ENCODE peak calls at places on chromosomes 2 and 18, in six cellular contexts. U, O, I, G, A and X are unnamed samples.

GRCh38 chr2:107936427-107937359 is 49.6 kb upstream of the SLC5A7 start:
- DNase-seq in A (no peak), O (no peak), G (peak), I (peak), U (peak), X (no peak)

GRCh38 chr2:191641609-191642008 is 36.3 kb upstream of the NABP1 start:
- DNase-seq in O (no peak), G (no peak), A (no peak), I (no peak), U (no peak), X (no peak)

GRCh38 chr2:239181601-239182471 is 219.0 kb downstream of the HDAC4 start:
- DNase-seq in A (no peak), G (peak), I (no peak), U (no peak), O (no peak), X (no peak)

GRCh38 chr2:129849559-129850160 is 129.8 kb upstream of the RAB6C start:
- DNase-seq in O (no peak), G (peak), A (peak), U (peak), I (peak), X (peak)

GRCh38 chr2:95308426-95308990 is 11.4 kb downstream of the KCNIP3 start:
- DNase-seq in U (no peak), I (no peak), A (no peak), G (no peak), O (no peak), X (no peak)

GRCh38 chr18:8619041-8619440 is 9.8 kb downstream of the RAB12 start:
- DNase-seq in U (no peak), O (no peak), A (no peak), G (no peak), I (no peak), X (no peak)

GRCh38 chr2:70750320-70750719 is 17.7 kb downstream of the ADD2 start:
- DNase-seq in U (no peak), O (no peak), I (no peak), G (no peak), A (no peak), X (no peak)

GRCh38 chr2:121479882-121480522 is 50.7 kb upstream of the RNU4ATAC start:
- DNase-seq in I (peak), A (peak), U (peak), G (no peak), O (no peak), X (peak)

GRCh38 chr2:230664128-230664527 is 48.5 kb upstream of the CAB39 start:
- DNase-seq in A (no peak), O (peak), U (no peak), I (peak), G (no peak), X (peak)

GRCh38 chr2:176081993-176082884 is 1.5 kb downstream of the EVX2 start:
- DNase-seq in A (no peak), G (peak), U (no peak), I (no peak), O (peak), X (no peak)

GRCh38 chr2:11784310-11784709 is 37.9 kb downstream of the LPIN1 start:
- DNase-seq in A (no peak), G (no peak), O (no peak), U (no peak), I (no peak), X (no peak)

GRCh38 chr2:191376981-191377629 is 131.9 kb downstream of the MYO1B start:
- DNase-seq in O (no peak), G (peak), U (peak), I (peak), A (peak), X (peak)

GRCh38 chr18:11005528-11005927 is 143.8 kb downstream of the PIEZO2 start:
- DNase-seq in U (peak), G (no peak), I (peak), O (no peak), A (no peak), X (peak)

GRCh38 chr2:86201951-86202692 is 2.9 kb downstream of the MRPL35 start:
- DNase-seq in U (no peak), G (no peak), O (no peak), I (peak), A (no peak), X (no peak)

GRCh38 chr18:3217930-3218647 is 1.7 kb downstream of the MYOM1 start:
- DNase-seq in O (no peak), A (no peak), U (peak), I (peak), G (no peak), X (no peak)

GRCh38 chr2:133266926-133267590 is 301.2 kb downstream of the NCKAP5 start:
- DNase-seq in G (peak), O (no peak), I (no peak), U (no peak), A (peak), X (no peak)

GRCh38 chr2:207767461-207768167 is 2.1 kb downstream of the FZD5 start:
- DNase-seq in G (peak), U (peak), O (no peak), I (peak), A (no peak), X (no peak)

GRCh38 chr2:10233131-10234012 is 69.3 kb upstream of the HPCAL1 start:
- DNase-seq in G (peak), I (no peak), A (no peak), U (no peak), O (no peak), X (no peak)

GRCh38 chr2:166384774-166385173 is 9.0 kb upstream of the SCN9A start:
- DNase-seq in G (no peak), U (peak), I (peak), O (no peak), A (no peak), X (no peak)

GRCh38 chr2:105431367-105432088 is 32.7 kb upstream of the FHL2 start:
- DNase-seq in I (peak), A (no peak), U (no peak), G (no peak), O (no peak), X (peak)

GRCh38 chr2:217826505-217826904 is 176.3 kb downstream of the TNS1 start:
- DNase-seq in O (no peak), U (no peak), G (no peak), A (no peak), I (no peak), X (no peak)

GRCh38 chr2:112075490-112076260 is 20.6 kb downstream of the TMEM87B start:
- DNase-seq in U (peak), I (no peak), A (no peak), O (no peak), G (no peak), X (peak)

GRCh38 chr2:163733301-163733938 is 2.4 kb downstream of the FIGN start:
- DNase-seq in O (no peak), U (peak), I (peak), A (no peak), G (no peak), X (no peak)

GRCh38 chr2:216215991-216216390 is 106.8 kb downstream of the XRCC5 start:
- DNase-seq in O (no peak), A (peak), G (no peak), I (peak), U (peak), X (no peak)

GRCh38 chr2:224892574-224893204 is 149.6 kb downstream of the DOCK10 start:
- DNase-seq in I (no peak), U (no peak), A (no peak), G (no peak), O (no peak), X (peak)

GRCh38 chr18:59861009-59861408 is 38.8 kb upstream of the PMAIP1 start:
- DNase-seq in A (no peak), I (no peak), U (no peak), O (no peak), G (no peak), X (peak)

GRCh38 chr2:239883326-239884050 is 141.7 kb downstream of the NDUFA10 start:
- DNase-seq in U (no peak), I (no peak), O (peak), A (no peak), G (no peak), X (no peak)

GRCh38 chr2:240999873-241000541 is 1.6 kb downstream of the SNED1 start:
- DNase-seq in A (no peak), U (no peak), I (no peak), G (no peak), O (peak), X (no peak)

GRCh38 chr2:215554689-215555088 is 118.8 kb upstream of the FN1 start:
- DNase-seq in G (no peak), U (no peak), I (no peak), A (no peak), O (no peak), X (no peak)

GRCh38 chr18:55997156-55997561 is 409.2 kb upstream of the TCF4 start:
- DNase-seq in A (no peak), U (peak), O (no peak), I (no peak), G (no peak), X (no peak)

GRCh38 chr18:46155652-46156051 is 51.5 kb downstream of the HAUS1 start:
- DNase-seq in U (peak), G (no peak), I (peak), A (no peak), O (no peak), X (peak)

GRCh38 chr18:37012452-37012851 is 183.5 kb downstream of the KIAA1328 start:
- DNase-seq in A (no peak), G (no peak), U (no peak), I (no peak), O (no peak), X (no peak)

GRCh38 chr18:5207471-5207870 is 10.4 kb upstream of the AKAIN1 start:
- DNase-seq in O (no peak), I (no peak), U (no peak), A (no peak), G (no peak), X (no peak)

GRCh38 chr2:157500334-157500733 is 56.4 kb upstream of the CYTIP start:
- DNase-seq in U (no peak), I (no peak), A (no peak), G (no peak), O (no peak), X (no peak)